ENCODE peak calls at places on chromosomes 4 and X, in ten cellular contexts. U is transverse colon, J is body of pancreas, V is uterus, K is BJ, Z is A549, I is psoas muscle, N is thoracic aorta, H is AG04450, W is tibial nerve. L is an unnamed sample.

GRCh38 chrX:120468071-120468470 is 1.0 kb downstream of the LAMP2 start:
- DNase-seq in U (no peak), J (no peak), V (no peak), K (no peak), Z (no peak), I (no peak), N (no peak), H (no peak), W (no peak), L (no peak)

GRCh38 chrX:16836371-16836770 is 33.8 kb downstream of the RBBP7 start:
- DNase-seq in U (peak), J (peak), V (no peak), K (no peak), Z (peak), I (peak), N (no peak), H (no peak), W (no peak), L (peak)

GRCh38 chr4:101418055-101418454 is 70.7 kb upstream of the PPP3CA start:
- DNase-seq in U (peak), J (no peak), V (no peak), K (no peak), Z (no peak), I (no peak), N (no peak), H (no peak), W (no peak), L (no peak)

GRCh38 chr4:119296356-119296755 is 25.6 kb downstream of the FABP2 start:
- DNase-seq in U (no peak), J (no peak), V (no peak), K (no peak), Z (no peak), I (no peak), N (no peak), H (no peak), W (no peak), L (no peak)

GRCh38 chr4:155403886-155404285 is 27.1 kb upstream of the MAP9 start:
- DNase-seq in U (no peak), J (no peak), V (no peak), K (no peak), Z (peak), I (no peak), N (no peak), H (no peak), W (no peak), L (no peak)

GRCh38 chr4:65661469-65661868 is 8.8 kb downstream of the EPHA5 start:
- DNase-seq in U (no peak), J (peak), V (no peak), K (no peak), Z (no peak), I (no peak), N (no peak), H (no peak), W (no peak), L (no peak)

GRCh38 chr4:167614866-167615265 is 380.6 kb upstream of the SPOCK3 start:
- DNase-seq in U (no peak), J (no peak), V (no peak), K (no peak), Z (no peak), I (no peak), N (no peak), H (no peak), W (no peak), L (no peak)

GRCh38 chr4:142818476-142818875 is 27.6 kb downstream of the INPP4B start:
- DNase-seq in U (no peak), J (no peak), V (no peak), K (no peak), Z (no peak), I (no peak), N (no peak), H (no peak), W (no peak), L (no peak)

GRCh38 chrX:131778269-131779218 is 234.7 kb downstream of the OR13H1 start:
- DNase-seq in U (peak), J (peak), V (peak), K (no peak), Z (peak), I (peak), N (no peak), H (no peak), W (no peak), L (no peak)

DNA sequence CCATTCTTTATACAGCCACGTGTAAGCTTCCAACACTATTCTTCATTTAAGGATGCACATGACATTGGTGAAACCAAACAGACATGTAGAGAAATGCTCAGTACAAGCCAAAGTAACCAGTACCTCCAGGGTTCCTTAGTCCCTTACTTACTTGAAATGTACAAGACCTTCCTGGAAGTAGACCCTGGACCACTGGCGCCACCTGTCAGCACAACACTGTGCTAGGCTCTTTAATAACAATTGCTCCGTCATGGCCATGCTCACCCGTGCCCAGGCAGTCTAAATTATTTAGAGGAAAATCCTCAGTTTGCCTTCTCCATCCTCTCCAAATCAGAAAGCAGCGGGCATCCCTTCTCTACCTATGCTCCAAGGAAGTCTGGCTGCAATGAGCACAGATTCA is 52.7 kb downstream of the ADGRA3 start:
- DNase-seq in U (no peak), J (no peak), V (no peak), K (no peak), Z (no peak), I (no peak), N (no peak), H (no peak), W (no peak), L (no peak)
- TF ChIP-seq CTCF in U (no peak), J (no peak), V (no peak), K (no peak), Z (no peak), I (no peak), N (no peak), H (no peak), W (no peak), L (no peak)

DNA sequence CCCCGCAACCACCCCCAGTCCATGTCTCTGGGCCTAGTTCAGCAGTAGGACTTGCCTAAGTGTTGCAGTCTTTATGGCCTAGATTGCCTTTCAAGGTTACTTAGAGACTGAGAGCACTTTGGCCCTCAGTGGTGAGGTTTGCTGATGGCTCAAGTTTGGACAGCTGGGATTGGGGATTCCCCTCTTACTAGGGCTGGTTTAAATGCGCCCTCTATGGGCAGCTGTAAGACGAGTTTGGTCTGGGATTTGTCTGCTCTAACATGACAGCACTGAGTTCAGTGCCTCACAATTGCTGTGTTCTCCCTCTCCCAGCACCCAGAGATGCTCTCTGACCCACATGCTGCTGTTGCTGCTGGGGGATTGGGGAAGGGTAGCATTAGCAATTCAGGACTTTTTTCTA is 23.1 kb downstream of the DACH2 start:
- DNase-seq in U (no peak), J (peak), V (no peak), K (no peak), Z (no peak), I (no peak), N (no peak), H (no peak), W (no peak), L (peak)
- TF ChIP-seq CTCF in U (no peak), J (no peak), V (no peak), K (peak), Z (no peak), I (peak), N (no peak), H (peak), W (peak), L (peak)

GRCh38 chr4:151955721-151956340 is 195.0 kb upstream of the GATB start:
- DNase-seq in U (no peak), J (no peak), V (no peak), K (no peak), Z (no peak), I (no peak), N (no peak), H (peak), W (no peak), L (no peak)
- TF ChIP-seq CTCF in U (no peak), J (no peak), V (no peak), K (no peak), Z (no peak), I (no peak), N (no peak), H (no peak), W (no peak), L (no peak)

GRCh38 chrX:51889851-51890250 is 3.6 kb upstream of the MAGED1 start:
- DNase-seq in U (no peak), J (no peak), V (no peak), K (no peak), Z (no peak), I (no peak), N (no peak), H (no peak), W (no peak), L (no peak)
- TF ChIP-seq CTCF in U (no peak), J (no peak), V (no peak), K (no peak), Z (no peak), I (no peak), N (no peak), H (no peak), W (no peak), L (no peak)

GRCh38 chrX:35006361-35006760 is 63.8 kb downstream of the FAM47B start:
- DNase-seq in U (no peak), J (no peak), V (no peak), K (no peak), Z (no peak), I (no peak), N (no peak), H (no peak), W (no peak), L (no peak)
- TF ChIP-seq CTCF in U (no peak), J (no peak), V (no peak), K (no peak), Z (no peak), I (no peak), N (no peak), H (no peak), W (no peak), L (no peak)

GRCh38 chr4:139085141-139085540 is 69.6 kb downstream of the NOCT start:
- DNase-seq in U (no peak), J (no peak), V (no peak), K (no peak), Z (no peak), I (no peak), N (no peak), H (no peak), W (no peak), L (no peak)
- TF ChIP-seq CTCF in U (peak), J (no peak), V (peak), K (peak), Z (peak), I (peak), N (no peak), H (peak), W (no peak), L (no peak)

L was measured in endothelial cell.